ENCODE peak calls at places on chromosomes 16 and 17, in nine cellular contexts. N is tibial nerve; Q is HFF-Myc; W is Calu3; D is PC-3; Z is CD8-positive, alpha-beta T cell; S is GM12878; T is AG09309; C is heart left ventricle. Y is an unnamed sample.

GRCh38 chr16:51327001-51327400 is 175.9 kb upstream of the SALL1 start:
- DNase-seq in D (no peak), C (no peak), Z (no peak), S (no peak), Q (peak; percentile 33), W (no peak), T (peak; percentile 27), N (no peak), Y (no peak)

GRCh38 chr16:30535106-30535776 is 583 bp upstream of the ZNF747 start:
- DNase-seq in S (no peak), Q (no peak), W (no peak), N (no peak), Z (no peak), D (peak; percentile 19), T (no peak), C (no peak), Y (no peak)

GRCh38 chr17:42467889-42468288 is 9.2 kb downstream of the ATP6V0A1 start:
- DNase-seq in C (no peak), T (no peak), N (no peak), Q (no peak), Z (no peak), D (no peak), S (no peak), W (no peak), Y (no peak)

GRCh38 chr16:49491111-49491670 is 117.6 kb downstream of the C16orf78 start:
- DNase-seq in S (no peak), T (no peak), N (no peak), Z (no peak), Q (no peak), D (no peak), W (no peak), C (peak; percentile 13), Y (no peak)

GRCh38 chr17:16241906-16242399 is 24.9 kb downstream of the PIGL start:
- DNase-seq in C (no peak), Q (no peak), N (no peak), W (no peak), T (no peak), D (no peak), Z (no peak), S (no peak), Y (no peak)

GRCh38 chr17:17289701-17290100 is 8.7 kb upstream of the COPS3 start:
- DNase-seq in W (no peak), S (no peak), D (no peak), T (no peak), C (no peak), Z (no peak), Q (no peak), N (no peak), Y (no peak)

GRCh38 chr16:50856991-50857390 is 115.1 kb downstream of the CYLD start:
- DNase-seq in T (no peak), N (no peak), W (no peak), C (no peak), D (no peak), Q (no peak), S (no peak), Z (peak; percentile 25), Y (no peak)

GRCh38 chr17:50191070-50192045 is 10.1 kb downstream of the COL1A1 start:
- DNase-seq in T (no peak), N (no peak), S (no peak), D (no peak), C (no peak), Q (no peak), Z (no peak), W (no peak), Y (no peak)

GRCh38 chr17:45355087-45355486 is 38.3 kb upstream of the MAP3K14 start:
- DNase-seq in W (no peak), T (no peak), N (no peak), D (peak; percentile 15), Q (no peak), S (no peak), C (no peak), Z (no peak), Y (no peak)

GRCh38 chr17:69637399-69638165 is 223.1 kb downstream of the MAP2K6 start:
- DNase-seq in T (peak; percentile 38), Z (no peak), Q (no peak), W (no peak), C (no peak), S (no peak), N (no peak), D (no peak), Y (no peak)

GRCh38 chr16:70470927-70471341 is 16.5 kb downstream of the FCSK start:
- DNase-seq in S (no peak), Q (no peak), D (peak; percentile 12), W (peak; percentile 53), N (no peak), Z (no peak), T (no peak), C (peak; percentile 56), Y (no peak)
- TF ChIP-seq CTCF in S (no peak), Q (peak; percentile 26), D (peak; percentile 50), W (peak; percentile 25), N (peak; percentile 46), Z (no peak), T (peak; percentile 56), C (peak; percentile 51), Y (peak; percentile 7)

GRCh38 chr17:76793775-76794174 is 55.9 kb downstream of the MFSD11 start:
- DNase-seq in S (no peak), W (peak; percentile 37), Z (no peak), Q (no peak), N (no peak), C (no peak), T (no peak), D (peak; percentile 79), Y (no peak)
- TF ChIP-seq CTCF in S (peak; percentile 64), W (peak; percentile 25), Z (no peak), Q (peak; percentile 58), N (no peak), C (no peak), T (peak; percentile 58), D (peak; percentile 81), Y (peak; percentile 64)

GRCh38 chr17:3035968-3036280 is 27.5 kb downstream of the OR1D5 start:
- DNase-seq in C (no peak), T (no peak), S (no peak), N (no peak), Q (no peak), Z (no peak), D (no peak), W (no peak), Y (no peak)
- TF ChIP-seq CTCF in C (no peak), T (no peak), S (no peak), N (no peak), Q (no peak), Z (no peak), D (no peak), W (no peak), Y (no peak)

DNA sequence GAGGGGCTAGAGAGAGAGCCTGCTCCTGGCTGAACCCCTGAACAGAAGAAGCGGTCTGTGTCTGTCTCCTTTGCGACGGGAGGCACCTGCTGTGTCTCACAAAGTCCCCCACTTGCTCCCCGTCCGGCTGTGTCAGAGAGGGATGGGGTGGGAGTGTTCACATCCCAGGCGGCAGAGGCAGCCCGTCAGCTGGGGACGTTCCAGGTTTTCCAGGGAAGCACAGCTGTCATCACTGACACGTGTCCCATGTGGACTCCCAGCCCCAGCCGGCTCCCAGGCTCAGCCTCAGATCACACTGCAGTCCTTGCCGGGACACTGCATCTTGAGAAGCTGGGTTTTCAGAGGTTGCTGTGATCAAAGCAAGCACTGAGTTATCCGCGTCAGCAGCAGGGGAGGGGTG is 1.6 kb downstream of the TELO2 start:
- DNase-seq in S (no peak), Z (no peak), T (no peak), W (no peak), Q (no peak), N (no peak), D (no peak), C (peak; percentile 79), Y (no peak)
- TF ChIP-seq CTCF in S (no peak), Z (no peak), T (no peak), W (no peak), Q (no peak), N (no peak), D (no peak), C (no peak), Y (no peak)

GRCh38 chr17:7435676-7436555 is 681 bp downstream of the TMEM102 start:
- DNase-seq in D (peak; percentile 38), C (peak; percentile 45), Q (no peak), W (peak; percentile 47), T (no peak), S (no peak), Z (peak; percentile 78), N (no peak), Y (no peak)
- TF ChIP-seq CTCF in D (peak; percentile 32), C (peak; percentile 26), Q (peak; percentile 10), W (no peak), T (no peak), S (peak; percentile 34), Z (peak; percentile 23), N (no peak), Y (no peak)

DNA sequence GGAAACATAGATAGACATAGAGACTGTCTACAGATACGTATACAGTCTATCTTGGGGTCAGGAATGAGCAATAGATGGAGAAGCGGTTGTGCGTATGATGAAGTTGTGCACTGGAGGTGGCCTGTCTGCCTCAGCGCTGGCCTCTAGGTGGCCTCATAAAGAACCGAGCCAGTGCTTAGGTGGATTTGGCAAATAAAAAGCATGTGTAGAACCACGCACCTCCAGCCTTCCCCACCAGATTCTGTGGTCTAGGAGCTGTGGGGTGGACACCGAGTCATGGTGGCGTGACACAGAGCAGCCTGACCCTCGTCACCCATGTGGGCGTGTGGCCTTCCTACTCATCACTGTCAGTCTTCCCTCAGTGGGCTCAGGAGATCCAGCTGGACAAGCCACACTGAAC is 34.0 kb downstream of the PGS1 start:
- DNase-seq in T (no peak), Q (no peak), S (no peak), N (no peak), C (no peak), Z (no peak), W (no peak), D (peak; percentile 30), Y (no peak)
- TF ChIP-seq CTCF in T (peak; percentile 47), Q (peak; percentile 44), S (peak; percentile 44), N (peak; percentile 39), C (peak; percentile 41), Z (peak; percentile 23), W (peak; percentile 23), D (peak; percentile 71), Y (peak; percentile 29)

GRCh38 chr17:38868095-38868967 is 1.5 kb upstream of the LASP1 start:
- DNase-seq in S (peak; percentile 51), W (peak; percentile 78), Z (no peak), D (no peak), Q (no peak), T (no peak), C (peak; percentile 69), N (peak; percentile 56), Y (no peak)

GRCh38 chr17:38864636-38865398 is 5.0 kb upstream of the LASP1 start:
- DNase-seq in W (no peak), D (no peak), S (no peak), C (peak; percentile 6), Z (no peak), T (no peak), Q (no peak), N (no peak), Y (no peak)

GRCh38 chr17:38869647-38870258 is at the start of gene LASP1:
- DNase-seq in Z (peak; percentile 96), D (peak; percentile 83), C (peak; percentile 90), Q (no peak), S (peak; percentile 55), T (peak; percentile 57), W (peak; percentile 100), N (peak; percentile 85), Y (peak; percentile 93)

GRCh38 chr17:38868968-38869646 is 751 bp upstream of the LASP1 start:
- DNase-seq in C (peak; percentile 86), Z (peak; percentile 92), Q (no peak), S (peak; percentile 77), W (peak; percentile 100), T (peak; percentile 66), D (peak; percentile 87), N (peak; percentile 93), Y (peak; percentile 57)

GRCh38 chr17:38867179-38867994 is 2.5 kb upstream of the LASP1 start:
- DNase-seq in Z (peak; percentile 79), D (peak; percentile 64), Q (no peak), C (peak; percentile 66), N (no peak), W (peak; percentile 96), S (peak; percentile 73), T (no peak), Y (no peak)
- TF ChIP-seq CTCF in Z (peak; percentile 52), D (no peak), Q (peak; percentile 11), C (peak; percentile 42), N (peak; percentile 29), W (peak; percentile 51), S (no peak), T (no peak), Y (peak; percentile 27)

Y was measured in D721Med.